ENCODE peak calls at places on chromosomes 6 and 20, in eight cellular contexts. D, R, S, E, G, H, T and Y are unnamed samples.
A peak's percentile ranks its signal among the peaks of the same experiment; 100 is the strongest.

GRCh38 chr6:44116643-44117382 is 10.4 kb downstream of the MRPL14 start:
- DNase-seq in D (no peak), R (no peak), S (no peak), E (no peak), G (no peak), H (no peak), T (no peak), Y (no peak)

GRCh38 chr6:74956559-74957428 is 249.1 kb downstream of the COL12A1 start:
- DNase-seq in D (no peak), R (no peak), S (no peak), E (no peak), G (no peak), H (no peak), T (no peak), Y (no peak)

GRCh38 chr6:138219398-138219797 is 1.1 kb upstream of the PBOV1 start:
- DNase-seq in D (no peak), R (peak; percentile 48), S (no peak), E (no peak), G (no peak), H (no peak), T (no peak), Y (no peak)

GRCh38 chr6:38987503-38987902 is 61.1 kb upstream of the GLP1R start:
- DNase-seq in D (no peak), R (no peak), S (no peak), E (no peak), G (no peak), H (no peak), T (no peak), Y (no peak)

GRCh38 chr6:5401845-5402738 is 140.8 kb downstream of the FARS2 start:
- DNase-seq in D (no peak), R (no peak), S (no peak), E (no peak), G (peak; percentile 49), H (no peak), T (peak; percentile 22), Y (no peak)

GRCh38 chr6:158431036-158431435 is 118.8 kb downstream of the TULP4 start:
- DNase-seq in D (no peak), R (no peak), S (no peak), E (no peak), G (no peak), H (no peak), T (no peak), Y (no peak)

GRCh38 chr20:24952376-24953203 is 3.5 kb downstream of the CST7 start:
- DNase-seq in D (no peak), R (no peak), S (no peak), E (peak; percentile 69), G (no peak), H (no peak), T (no peak), Y (no peak)

GRCh38 chr20:32557284-32557683 is 27.8 kb downstream of the NOL4L start:
- DNase-seq in D (no peak), R (no peak), S (no peak), E (no peak), G (no peak), H (no peak), T (no peak), Y (no peak)

GRCh38 chr6:37049990-37050853 is 44.8 kb downstream of the FGD2 start:
- DNase-seq in D (no peak), R (peak; percentile 77), S (no peak), E (no peak), G (peak; percentile 92), H (peak; percentile 74), T (no peak), Y (peak; percentile 40)

GRCh38 chr6:5287205-5287965 is 26.1 kb downstream of the FARS2 start:
- DNase-seq in D (no peak), R (no peak), S (no peak), E (no peak), G (peak; percentile 30), H (no peak), T (no peak), Y (no peak)

GRCh38 chr20:31823360-31824124 is 4.4 kb downstream of the MYLK2 start:
- DNase-seq in D (no peak), R (no peak), S (no peak), E (no peak), G (peak; percentile 37), H (no peak), T (no peak), Y (no peak)

GRCh38 chr20:58146081-58146734 is 82.2 kb downstream of the ANKRD60 start:
- DNase-seq in D (no peak), R (no peak), S (no peak), E (peak; percentile 62), G (no peak), H (peak; percentile 72), T (no peak), Y (no peak)

GRCh38 chr6:140462495-140463311 is 1088.3 kb upstream of the CITED2 start:
- DNase-seq in D (no peak), R (peak; percentile 8), S (no peak), E (no peak), G (peak; percentile 48), H (no peak), T (no peak), Y (no peak)

GRCh38 chr20:1536893-1537730 is 20.4 kb downstream of the SIRPD start:
- DNase-seq in D (no peak), R (no peak), S (no peak), E (no peak), G (peak; percentile 80), H (no peak), T (no peak), Y (no peak)

GRCh38 chr6:3211681-3212080 is 15.8 kb downstream of the TUBB2B start:
- DNase-seq in D (no peak), R (no peak), S (no peak), E (peak; percentile 78), G (no peak), H (no peak), T (no peak), Y (no peak)

GRCh38 chr6:42820509-42821340 is 38.9 kb downstream of the BICRAL start:
- DNase-seq in D (no peak), R (no peak), S (no peak), E (peak; percentile 75), G (no peak), H (peak; percentile 70), T (no peak), Y (no peak)

GRCh38 chr20:63735859-63736718 is at the start of gene LIME1:
- DNase-seq in D (no peak), R (peak; percentile 83), S (no peak), E (no peak), G (no peak), H (peak; percentile 67), T (no peak), Y (peak; percentile 84)
- H3K4me3 ChIP-seq in D (no peak within 1 kb of the TSS), R (peak within 1 kb of the TSS; percentile 13), S (no peak within 1 kb of the TSS), E (peak within 1 kb of the TSS; percentile 78), G (no peak within 1 kb of the TSS), H (no peak within 1 kb of the TSS), T (no peak within 1 kb of the TSS), Y (peak within 1 kb of the TSS; percentile 99)

GRCh38 chr6:148760568-148761531 is 14.0 kb downstream of the UST start:
- DNase-seq in D (peak; percentile 80), R (peak; percentile 51), S (no peak), E (no peak), G (peak; percentile 92), H (peak; percentile 94), T (peak; percentile 30), Y (peak; percentile 22)
- H3K4me3 ChIP-seq in D (peak overlapping the region; percentile 17), R (no peak overlapping the region), S (no peak overlapping the region), E (peak overlapping the region; percentile 68), G (peak overlapping the region; percentile 39), H (peak overlapping the region; percentile 30), T (no peak overlapping the region), Y (peak overlapping the region; percentile 46)

DNA sequence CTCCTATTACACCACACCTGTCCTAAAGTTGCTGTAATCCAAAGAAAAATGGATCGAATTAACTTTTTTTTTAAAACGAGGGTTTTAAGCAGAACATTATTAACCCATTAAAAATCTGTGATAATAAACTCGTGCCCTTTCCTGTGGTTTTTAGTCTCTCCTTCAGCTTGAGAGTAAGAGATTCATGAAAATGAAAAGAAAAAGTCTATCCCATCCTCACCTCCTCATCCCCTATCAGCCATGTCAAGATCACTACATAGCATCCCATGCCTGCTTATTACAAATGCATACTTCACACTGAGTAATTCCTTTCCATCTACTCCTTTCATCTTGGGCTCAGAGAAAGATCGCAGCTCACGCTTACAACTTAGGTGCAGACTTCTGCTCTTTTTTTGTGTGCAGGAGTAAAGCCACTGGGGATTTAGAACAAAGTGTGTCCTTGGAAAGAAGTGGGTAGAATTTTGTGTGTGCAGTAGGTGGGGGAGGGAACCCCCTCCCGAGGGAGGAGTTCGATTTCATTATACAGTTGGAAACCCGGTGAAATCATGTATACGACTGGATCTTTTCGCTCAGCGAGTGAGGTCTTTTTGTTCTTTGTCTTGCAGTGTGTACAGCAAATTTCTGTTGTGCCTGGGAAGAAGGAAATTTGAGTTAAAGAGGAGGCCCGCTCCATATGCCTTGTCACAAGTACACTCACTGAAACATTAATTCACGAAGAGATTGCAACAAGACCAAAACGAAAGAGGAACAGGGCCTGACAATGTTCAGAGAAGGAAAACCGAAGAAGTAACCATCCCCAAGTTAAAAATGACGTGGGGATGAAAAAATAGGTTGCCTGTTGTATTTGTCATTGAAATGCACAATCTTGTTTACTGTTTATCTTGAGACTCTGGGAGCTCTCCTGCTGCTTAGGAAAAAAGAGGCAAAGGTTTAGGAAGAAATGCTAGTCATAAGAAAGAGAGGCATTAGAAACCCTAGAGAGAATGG is 146.5 kb upstream of the ZNF217 start:
- DNase-seq in D (no peak), R (no peak), S (no peak), E (no peak), G (peak; percentile 84), H (no peak), T (peak; percentile 3), Y (peak; percentile 17)
- H3K4me3 ChIP-seq in D (no peak overlapping the region), R (no peak overlapping the region), S (no peak overlapping the region), E (no peak overlapping the region), G (peak overlapping the region; percentile 58), H (no peak overlapping the region), T (no peak overlapping the region), Y (peak overlapping the region; percentile 46)

DNA sequence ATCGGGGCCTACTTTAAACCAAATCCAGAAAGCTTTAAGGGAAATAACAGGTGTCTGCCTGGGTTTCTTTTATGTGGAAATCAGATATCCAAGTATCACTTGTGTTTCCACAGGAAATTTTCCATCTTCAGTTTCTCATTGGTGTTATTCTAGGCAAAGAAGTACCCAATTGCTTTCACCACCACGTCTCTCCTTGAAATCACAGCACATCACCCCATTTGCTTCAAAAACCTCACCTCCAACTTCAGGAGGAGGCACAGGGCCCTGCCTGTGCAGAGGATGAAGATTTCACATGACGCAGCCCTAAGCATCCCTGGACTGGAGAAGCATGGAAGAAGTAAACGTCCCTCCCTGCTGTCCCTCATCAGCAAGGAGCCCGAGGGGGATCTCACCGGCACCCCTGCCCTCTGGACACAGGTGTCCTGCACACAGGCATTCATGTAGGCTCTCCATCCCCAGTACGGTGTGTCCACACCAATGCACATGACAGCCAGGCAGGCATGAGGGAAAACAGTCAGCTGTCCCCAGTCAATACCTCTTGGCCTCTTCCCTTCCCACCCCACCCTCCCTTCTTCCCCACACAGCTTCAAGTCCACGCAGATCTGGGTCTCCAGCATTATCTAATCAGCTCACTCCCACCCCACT is 182.2 kb downstream of the TBXT start:
- DNase-seq in D (no peak), R (no peak), S (no peak), E (no peak), G (no peak), H (no peak), T (no peak), Y (no peak)
- H3K4me3 ChIP-seq in D (peak overlapping the region; percentile 70), R (no peak overlapping the region), S (peak overlapping the region; percentile 18), E (peak overlapping the region; percentile 78), G (no peak overlapping the region), H (no peak overlapping the region), T (no peak overlapping the region), Y (no peak overlapping the region)

GRCh38 chr20:44153636-44154043 is 33.3 kb downstream of the JPH2 start:
- DNase-seq in D (peak; percentile 66), R (no peak), S (no peak), E (peak; percentile 83), G (no peak), H (peak; percentile 78), T (no peak), Y (peak; percentile 46)
- H3K4me3 ChIP-seq in D (no peak overlapping the region), R (no peak overlapping the region), S (no peak overlapping the region), E (peak overlapping the region; percentile 46), G (no peak overlapping the region), H (no peak overlapping the region), T (no peak overlapping the region), Y (no peak overlapping the region)